ENCODE peak calls at places on chromosomes 2 and 18, in seven cellular contexts. C is MM.1S, A is astrocyte of the spinal cord, P is heart right ventricle, R is osteoblast, T is dorsolateral prefrontal cortex, K is ovary. Q is an unnamed sample.

GRCh38 chr18:26821181-26821580 is 44.3 kb downstream of the AQP4 start:
- DNase-seq in C (no peak), R (no peak), A (no peak), P (no peak), T (no peak), K (peak), Q (no peak)

GRCh38 chr18:54740146-54740844 is 88.0 kb upstream of the RAB27B start:
- DNase-seq in C (no peak), K (no peak), A (peak), R (no peak), P (no peak), T (no peak), Q (peak)

GRCh38 chr2:77328125-77328524 is 194.1 kb downstream of the LRRTM4 start:
- DNase-seq in A (no peak), K (no peak), R (no peak), C (no peak), T (no peak), P (no peak), Q (no peak)

GRCh38 chr18:23191952-23192662 is 56.8 kb downstream of the CABLES1 start:
- DNase-seq in A (peak), K (peak), P (peak), R (peak), T (peak), C (peak), Q (peak)

GRCh38 chr2:82811946-82812345 is 1647.1 kb downstream of the SUCLG1 start:
- DNase-seq in T (no peak), R (no peak), C (no peak), P (no peak), A (no peak), K (no peak), Q (no peak)

GRCh38 chr2:179455824-179456223 is 191.2 kb upstream of the SESTD1 start:
- DNase-seq in T (no peak), P (no peak), C (no peak), R (no peak), K (no peak), A (peak), Q (no peak)

GRCh38 chr2:8528863-8529262 is 153.0 kb upstream of the ID2 start:
- DNase-seq in C (no peak), T (no peak), P (no peak), K (no peak), A (no peak), R (no peak), Q (no peak)

GRCh38 chr2:239735131-239735828 is 289.9 kb downstream of the NDUFA10 start:
- DNase-seq in K (no peak), A (no peak), C (no peak), T (peak), R (peak), P (no peak), Q (no peak)

GRCh38 chr18:3877678-3878077 is 427.7 kb downstream of the TGIF1 start:
- DNase-seq in A (no peak), T (no peak), C (no peak), P (no peak), K (no peak), R (no peak), Q (peak)

GRCh38 chr2:99450199-99450598 is 39.6 kb downstream of the REV1 start:
- DNase-seq in C (no peak), R (no peak), P (no peak), K (no peak), A (no peak), T (no peak), Q (no peak)

GRCh38 chr2:98412751-98413445 is 31.8 kb upstream of the INPP4A start:
- DNase-seq in R (peak), C (peak), A (peak), T (no peak), K (no peak), P (peak), Q (peak)

GRCh38 chr2:13091463-13091862 is 374.7 kb downstream of the TRIB2 start:
- DNase-seq in P (no peak), T (no peak), R (no peak), C (no peak), K (no peak), A (peak), Q (no peak)

GRCh38 chr18:21262979-21263378 is 20.9 kb downstream of the GREB1L start:
- DNase-seq in R (no peak), C (no peak), A (no peak), P (no peak), T (no peak), K (no peak), Q (peak)

GRCh38 chr2:48114256-48114655 is 208.0 kb upstream of the FBXO11 start:
- DNase-seq in R (no peak), T (no peak), C (no peak), P (no peak), A (peak), K (no peak), Q (peak)

GRCh38 chr2:106105151-106105922 is 88.8 kb downstream of the UXS1 start:
- DNase-seq in T (no peak), K (no peak), P (no peak), C (no peak), A (no peak), R (no peak), Q (no peak)

GRCh38 chr2:198135481-198135934 is 331.1 kb downstream of the PLCL1 start:
- DNase-seq in A (no peak), R (no peak), C (no peak), K (no peak), T (no peak), P (no peak), Q (peak)

GRCh38 chr2:66802877-66803276 is 368.0 kb downstream of the MEIS1 start:
- DNase-seq in R (no peak), A (no peak), K (no peak), C (no peak), T (no peak), P (no peak), Q (no peak)

GRCh38 chr18:69817335-69817935 is 130.2 kb downstream of the CD226 start:
- DNase-seq in T (no peak), P (no peak), C (no peak), R (peak), A (peak), K (no peak), Q (peak)

GRCh38 chr18:48545690-48546365 is 7.0 kb downstream of the CTIF start:
- DNase-seq in K (peak), A (peak), P (peak), C (no peak), R (peak), T (peak), Q (peak)

GRCh38 chr2:11326692-11327211 is 17.7 kb downstream of the ROCK2 start:
- DNase-seq in T (no peak), A (no peak), K (no peak), R (no peak), C (no peak), P (no peak), Q (no peak)
- H3K4me3 ChIP-seq in T (no peak), A (no peak), K (no peak), R (no peak), C (no peak), P (no peak), Q (no peak)

GRCh38 chr2:187783446-187783845 is 229.2 kb upstream of the TFPI start:
- DNase-seq in C (no peak), A (no peak), P (no peak), T (no peak), R (no peak), K (no peak), Q (peak)
- TF ChIP-seq CTCF in C (no peak), A (peak), P (no peak), T (no peak), R (no peak), K (no peak), Q (no peak)

GRCh38 chr2:150140777-150141176 is 346.7 kb downstream of the RND3 start:
- DNase-seq in P (no peak), R (peak), C (no peak), K (no peak), T (no peak), A (no peak), Q (no peak)

GRCh38 chr2:150142561-150142960 is 344.9 kb downstream of the RND3 start:
- DNase-seq in A (peak), C (no peak), R (no peak), P (no peak), T (no peak), K (no peak), Q (peak)

GRCh38 chr2:150143087-150143536 is 344.4 kb downstream of the RND3 start:
- DNase-seq in A (peak), K (no peak), T (no peak), P (no peak), R (no peak), C (no peak), Q (peak)

GRCh38 chr2:150138587-150138986 is 348.9 kb downstream of the RND3 start:
- DNase-seq in T (no peak), K (no peak), R (no peak), C (no peak), A (no peak), P (no peak), Q (no peak)

DNA sequence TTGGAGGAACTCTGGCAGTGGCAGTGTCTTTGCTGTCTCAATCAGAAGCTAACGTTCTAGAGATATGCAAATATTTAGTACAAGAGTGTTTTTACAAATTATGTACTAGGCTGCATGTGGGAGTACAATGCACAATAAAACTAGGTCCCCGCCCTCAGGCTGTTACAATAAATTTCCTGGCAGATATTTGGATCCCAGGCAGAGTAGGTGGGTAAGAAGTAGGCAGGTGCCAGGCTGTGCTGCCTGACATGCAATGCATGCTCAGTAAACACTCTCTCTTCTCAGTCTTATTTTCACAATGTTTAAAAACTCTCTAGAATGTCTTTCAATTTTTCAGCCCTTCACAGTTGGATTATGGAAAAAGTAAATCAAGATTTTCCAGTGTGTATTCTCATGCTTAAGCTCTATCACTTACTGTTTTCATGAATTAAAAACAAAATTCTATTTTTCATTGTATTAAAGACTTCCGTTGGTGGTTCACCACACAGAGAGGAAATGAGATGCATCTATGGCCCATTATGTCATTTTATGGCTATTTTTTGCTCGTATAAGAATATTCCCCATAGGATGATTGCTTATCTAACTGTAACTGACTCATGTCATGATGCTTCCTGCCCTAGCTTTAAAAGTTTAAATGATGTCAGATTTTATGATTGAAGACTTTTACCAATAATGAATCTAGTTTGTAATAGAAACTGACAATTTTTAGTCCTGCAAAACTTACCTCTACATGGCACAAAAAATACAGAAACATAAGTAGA is 346.0 kb downstream of the RND3 start:
- DNase-seq in R (no peak), T (no peak), C (no peak), K (no peak), P (no peak), A (peak), Q (no peak)
- H3K4me3 ChIP-seq in R (no peak), T (no peak), C (no peak), K (no peak), P (no peak), A (no peak), Q (no peak)

GRCh38 chr18:50791599-50792438 is 28.0 kb downstream of the MRO start:
- DNase-seq in T (no peak), R (no peak), C (no peak), P (no peak), K (no peak), A (no peak), Q (no peak)
- TF ChIP-seq CTCF in T (no peak), R (no peak), C (no peak), P (no peak), K (no peak), A (no peak), Q (no peak)

DNA sequence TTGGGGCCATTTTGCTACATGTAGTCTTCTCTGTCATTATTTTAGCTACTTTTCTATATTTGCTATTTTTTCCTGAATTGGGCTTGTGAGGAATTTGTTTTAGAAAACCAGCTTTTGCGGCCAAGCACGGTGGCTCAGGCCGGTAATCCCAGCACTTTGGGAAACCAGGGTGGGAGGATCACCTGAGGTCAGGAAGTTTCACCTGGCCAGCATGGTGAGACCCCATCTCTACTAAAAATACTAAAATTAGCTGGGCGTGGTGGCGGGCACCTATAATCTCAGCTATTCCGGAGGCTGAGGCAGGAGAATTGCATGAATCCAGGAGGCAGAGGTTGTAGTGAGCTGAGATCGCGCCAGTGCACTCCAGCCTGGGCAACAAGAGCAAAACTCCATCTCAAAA is 4.7 kb downstream of the SEPTIN2 start:
- DNase-seq in K (no peak), A (no peak), C (no peak), P (no peak), R (no peak), T (no peak), Q (no peak)
- H3K4me3 ChIP-seq in K (no peak), A (no peak), C (no peak), P (no peak), R (no peak), T (no peak), Q (no peak)

GRCh38 chr2:129903586-129904425 is 75.7 kb upstream of the RAB6C start:
- DNase-seq in A (no peak), P (no peak), C (no peak), K (no peak), T (no peak), R (no peak), Q (no peak)
- TF ChIP-seq CTCF in A (no peak), P (no peak), C (no peak), K (no peak), T (no peak), R (no peak), Q (no peak)